ENCODE peak calls at places on chromosomes 7 and 10, in five cellular contexts. One of them, this sample, is unnamed.

GRCh38 chr10:129035052-129035805 is 431.8 kb upstream of the MGMT start:
- DNase-seq in H1: no peak
- DNase-seq in mesenchymal stem cell: no peak
- DNase-seq in H9: no peak
- DNase-seq in trophoblast cell: no peak
- DNase-seq in this sample: no peak

GRCh38 chr7:27611043-27611442 is 51.6 kb downstream of the HIBADH start:
- DNase-seq in H1: no peak
- DNase-seq in mesenchymal stem cell: no peak
- DNase-seq in H9: no peak
- DNase-seq in trophoblast cell: no peak
- DNase-seq in this sample: no peak

GRCh38 chr7:100547872-100548271 is 8.9 kb downstream of the AGFG2 start:
- DNase-seq in H1: no peak
- DNase-seq in mesenchymal stem cell: no peak
- DNase-seq in H9: no peak
- DNase-seq in trophoblast cell: no peak
- DNase-seq in this sample: no peak

GRCh38 chr7:44906980-44907379 is 21.6 kb upstream of the PURB start:
- DNase-seq in H1: no peak
- DNase-seq in mesenchymal stem cell: no peak
- DNase-seq in H9: no peak
- DNase-seq in trophoblast cell: no peak
- DNase-seq in this sample: no peak

GRCh38 chr10:93742633-93743349 is 14.9 kb upstream of the LGI1 start:
- DNase-seq in H1: no peak
- DNase-seq in mesenchymal stem cell: no peak
- DNase-seq in H9: no peak
- DNase-seq in trophoblast cell: peak
- DNase-seq in this sample: no peak

GRCh38 chr10:70162157-70162891 is 8.0 kb downstream of the SAR1A start:
- DNase-seq in H1: no peak
- DNase-seq in mesenchymal stem cell: peak
- DNase-seq in H9: no peak
- DNase-seq in trophoblast cell: no peak
- DNase-seq in this sample: no peak

GRCh38 chr7:35670856-35671569 is 23.9 kb downstream of the HERPUD2 start:
- DNase-seq in H1: no peak
- DNase-seq in mesenchymal stem cell: no peak
- DNase-seq in H9: no peak
- DNase-seq in trophoblast cell: no peak
- DNase-seq in this sample: no peak

GRCh38 chr10:133441780-133442179 is 12.0 kb upstream of the SCART1 start:
- DNase-seq in H1: no peak
- DNase-seq in mesenchymal stem cell: no peak
- DNase-seq in H9: no peak
- DNase-seq in trophoblast cell: no peak
- DNase-seq in this sample: no peak

GRCh38 chr7:151110941-151111645 is 24.8 kb downstream of the AGAP3 start:
- DNase-seq in H1: peak
- DNase-seq in mesenchymal stem cell: peak
- DNase-seq in H9: peak
- DNase-seq in trophoblast cell: peak
- DNase-seq in this sample: peak

GRCh38 chr7:129150199-129150996 is 5.9 kb downstream of the TSPAN33 start:
- DNase-seq in H1: no peak
- DNase-seq in mesenchymal stem cell: no peak
- DNase-seq in H9: peak
- DNase-seq in trophoblast cell: no peak
- DNase-seq in this sample: no peak

GRCh38 chr7:98991141-98991540 is 112.8 kb downstream of the TRRAP start:
- DNase-seq in H1: no peak
- DNase-seq in mesenchymal stem cell: no peak
- DNase-seq in H9: no peak
- DNase-seq in trophoblast cell: no peak
- DNase-seq in this sample: no peak

GRCh38 chr7:124030964-124031363 is 1.9 kb downstream of the TMEM229A start:
- DNase-seq in H1: no peak
- DNase-seq in mesenchymal stem cell: no peak
- DNase-seq in H9: no peak
- DNase-seq in trophoblast cell: peak
- DNase-seq in this sample: no peak

GRCh38 chr10:69467928-69468770 is 16.9 kb downstream of the TSPAN15 start:
- DNase-seq in H1: no peak
- DNase-seq in mesenchymal stem cell: no peak
- DNase-seq in H9: no peak
- DNase-seq in trophoblast cell: no peak
- DNase-seq in this sample: no peak

GRCh38 chr10:97291357-97292096 is 910 bp downstream of the ARHGAP19 start:
- DNase-seq in H1: no peak
- DNase-seq in mesenchymal stem cell: no peak
- DNase-seq in H9: no peak
- DNase-seq in trophoblast cell: peak
- DNase-seq in this sample: no peak

GRCh38 chr10:15265558-15265957 is 97.1 kb upstream of the NMT2 start:
- DNase-seq in H1: no peak
- DNase-seq in mesenchymal stem cell: no peak
- DNase-seq in H9: no peak
- DNase-seq in trophoblast cell: no peak
- DNase-seq in this sample: no peak

GRCh38 chr10:27618906-27619305 is 114.8 kb downstream of the RAB18 start:
- DNase-seq in H1: no peak
- DNase-seq in mesenchymal stem cell: no peak
- DNase-seq in H9: no peak
- DNase-seq in trophoblast cell: no peak
- DNase-seq in this sample: no peak

GRCh38 chr10:89022734-89023133 is 32.1 kb downstream of the FAS start:
- DNase-seq in H1: no peak
- DNase-seq in mesenchymal stem cell: no peak
- DNase-seq in H9: no peak
- DNase-seq in trophoblast cell: peak
- DNase-seq in this sample: no peak
- H2BK12ac ChIP-seq in H1: no peak
- H2BK12ac ChIP-seq in mesenchymal stem cell: no peak
- H2BK12ac ChIP-seq in H9: no peak
- H2BK12ac ChIP-seq in trophoblast cell: no peak
- H2BK12ac ChIP-seq in this sample: no peak

GRCh38 chr7:64892666-64893269 is 10.3 kb upstream of the ZNF273 start:
- DNase-seq in H1: no peak
- DNase-seq in mesenchymal stem cell: no peak
- DNase-seq in H9: no peak
- DNase-seq in trophoblast cell: no peak
- DNase-seq in this sample: no peak
- H2AFZ ChIP-seq in H1: no peak
- H2AFZ ChIP-seq in mesenchymal stem cell: no peak
- H2AFZ ChIP-seq in H9: no peak
- H2AFZ ChIP-seq in trophoblast cell: no peak
- H2AFZ ChIP-seq in this sample: no peak

GRCh38 chr10:118983263-118983662 is 46.3 kb upstream of the NANOS1 start:
- DNase-seq in H1: no peak
- DNase-seq in mesenchymal stem cell: no peak
- DNase-seq in H9: peak
- DNase-seq in trophoblast cell: no peak
- DNase-seq in this sample: no peak

GRCh38 chr10:118985576-118985975 is 43.9 kb upstream of the NANOS1 start:
- DNase-seq in H1: no peak
- DNase-seq in mesenchymal stem cell: no peak
- DNase-seq in H9: no peak
- DNase-seq in trophoblast cell: no peak
- DNase-seq in this sample: no peak

GRCh38 chr10:118991326-118991725 is 38.2 kb upstream of the NANOS1 start:
- DNase-seq in H1: no peak
- DNase-seq in mesenchymal stem cell: no peak
- DNase-seq in H9: no peak
- DNase-seq in trophoblast cell: no peak
- DNase-seq in this sample: no peak

GRCh38 chr10:118990326-118990725 is 39.2 kb upstream of the NANOS1 start:
- DNase-seq in H1: no peak
- DNase-seq in mesenchymal stem cell: no peak
- DNase-seq in H9: no peak
- DNase-seq in trophoblast cell: no peak
- DNase-seq in this sample: no peak

GRCh38 chr10:118986815-118987790 is 42.4 kb upstream of the NANOS1 start:
- DNase-seq in H1: no peak
- DNase-seq in mesenchymal stem cell: no peak
- DNase-seq in H9: peak
- DNase-seq in trophoblast cell: no peak
- DNase-seq in this sample: no peak
- H3K4me2 ChIP-seq in H1: no peak
- H3K4me2 ChIP-seq in mesenchymal stem cell: no peak
- H3K4me2 ChIP-seq in H9: no peak
- H3K4me2 ChIP-seq in trophoblast cell: no peak
- H3K4me2 ChIP-seq in this sample: no peak

GRCh38 chr10:23695825-23696420 is 257.0 kb downstream of the OTUD1 start:
- DNase-seq in H1: peak
- DNase-seq in mesenchymal stem cell: no peak
- DNase-seq in H9: peak
- DNase-seq in trophoblast cell: no peak
- DNase-seq in this sample: no peak
- H2BK12ac ChIP-seq in H1: no peak
- H2BK12ac ChIP-seq in mesenchymal stem cell: no peak
- H2BK12ac ChIP-seq in H9: no peak
- H2BK12ac ChIP-seq in trophoblast cell: no peak
- H2BK12ac ChIP-seq in this sample: no peak

DNA sequence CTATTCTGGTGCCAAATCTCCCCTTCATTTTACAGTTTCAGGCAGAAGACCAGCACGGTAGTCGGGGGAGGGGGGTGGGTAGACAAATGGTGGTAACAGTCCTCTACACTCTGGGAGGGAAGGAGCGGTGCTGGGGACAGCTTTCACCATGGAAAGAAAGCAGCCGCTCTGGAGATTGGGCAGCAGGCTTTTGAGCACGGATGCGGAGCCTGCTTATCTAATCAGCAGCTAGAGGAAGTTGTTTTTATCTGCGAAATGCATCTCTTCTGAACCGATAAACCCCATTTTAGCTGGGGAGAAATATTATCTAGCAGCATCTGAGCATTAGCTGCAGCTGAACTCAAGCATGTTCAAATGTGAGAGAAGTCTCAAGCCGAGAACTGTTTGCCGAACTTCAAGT is 28.8 kb downstream of the IKZF1 start:
- DNase-seq in H1: no peak
- DNase-seq in mesenchymal stem cell: peak
- DNase-seq in H9: no peak
- DNase-seq in trophoblast cell: no peak
- DNase-seq in this sample: no peak
- H2AFZ ChIP-seq in H1: peak
- H2AFZ ChIP-seq in mesenchymal stem cell: no peak
- H2AFZ ChIP-seq in H9: peak
- H2AFZ ChIP-seq in trophoblast cell: no peak
- H2AFZ ChIP-seq in this sample: no peak

DNA sequence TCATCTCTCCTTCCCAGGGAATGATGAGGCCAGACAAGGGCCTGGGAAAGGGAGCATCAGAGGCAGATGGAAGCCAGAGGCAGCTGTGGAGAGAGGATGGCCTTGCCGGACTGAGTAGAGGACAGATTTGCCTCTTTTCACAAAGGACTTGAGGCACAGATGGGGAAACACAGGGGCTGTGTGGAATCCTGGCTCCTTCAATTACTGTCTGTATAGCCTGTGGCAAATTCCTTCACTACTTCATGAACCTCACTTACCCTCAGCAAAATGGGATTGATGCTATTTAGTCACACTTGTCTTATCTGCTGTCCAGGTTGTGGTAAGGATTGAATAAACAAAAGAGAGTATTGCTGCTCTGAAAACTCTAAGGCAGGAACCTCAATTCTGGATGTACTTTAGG is 40.3 kb downstream of the SLC25A28 start:
- DNase-seq in H1: no peak
- DNase-seq in mesenchymal stem cell: peak
- DNase-seq in H9: no peak
- DNase-seq in trophoblast cell: peak
- DNase-seq in this sample: no peak
- H3K4me2 ChIP-seq in H1: no peak
- H3K4me2 ChIP-seq in mesenchymal stem cell: no peak
- H3K4me2 ChIP-seq in H9: no peak
- H3K4me2 ChIP-seq in trophoblast cell: no peak
- H3K4me2 ChIP-seq in this sample: no peak

DNA sequence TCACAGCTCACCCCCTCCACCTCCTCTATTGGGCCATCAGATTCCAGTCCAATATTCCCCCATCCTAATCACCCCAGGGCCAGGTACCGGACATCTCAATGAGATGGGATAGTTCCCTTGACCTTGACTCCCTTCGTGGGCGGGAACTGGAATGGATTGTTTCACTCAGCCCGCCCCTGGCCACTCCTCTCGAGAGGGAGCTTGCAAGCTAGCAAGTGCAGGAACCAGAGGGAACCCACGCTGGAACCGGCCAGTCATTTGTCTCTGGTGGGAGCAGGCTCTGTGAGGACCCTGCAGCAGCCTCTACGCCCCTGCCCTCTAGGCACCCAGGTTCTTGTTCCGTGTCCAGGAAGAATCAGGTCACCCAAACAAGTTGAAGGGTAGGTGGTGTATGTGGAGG is 11.0 kb upstream of the RADIL start:
- DNase-seq in H1: no peak
- DNase-seq in mesenchymal stem cell: no peak
- DNase-seq in H9: no peak
- DNase-seq in trophoblast cell: no peak
- DNase-seq in this sample: no peak
- H2BK12ac ChIP-seq in H1: peak
- H2BK12ac ChIP-seq in mesenchymal stem cell: no peak
- H2BK12ac ChIP-seq in H9: no peak
- H2BK12ac ChIP-seq in trophoblast cell: no peak
- H2BK12ac ChIP-seq in this sample: no peak

GRCh38 chr7:155531686-155532085 is 14.7 kb downstream of the CNPY1 start:
- DNase-seq in H1: no peak
- DNase-seq in mesenchymal stem cell: no peak
- DNase-seq in H9: no peak
- DNase-seq in trophoblast cell: no peak
- DNase-seq in this sample: no peak
- H2AFZ ChIP-seq in H1: no peak
- H2AFZ ChIP-seq in mesenchymal stem cell: no peak
- H2AFZ ChIP-seq in H9: no peak
- H2AFZ ChIP-seq in trophoblast cell: no peak
- H2AFZ ChIP-seq in this sample: peak

GRCh38 chr10:110646417-110647135 is 2.4 kb downstream of the RBM20 start:
- DNase-seq in H1: no peak
- DNase-seq in mesenchymal stem cell: no peak
- DNase-seq in H9: no peak
- DNase-seq in trophoblast cell: no peak
- DNase-seq in this sample: no peak

GRCh38 chr10:110647136-110647430 is 2.9 kb downstream of the RBM20 start:
- DNase-seq in H1: no peak
- DNase-seq in mesenchymal stem cell: peak
- DNase-seq in H9: no peak
- DNase-seq in trophoblast cell: no peak
- DNase-seq in this sample: no peak

GRCh38 chr10:110642980-110643655 is 1.0 kb upstream of the RBM20 start:
- DNase-seq in H1: peak
- DNase-seq in mesenchymal stem cell: peak
- DNase-seq in H9: peak
- DNase-seq in trophoblast cell: peak
- DNase-seq in this sample: peak

GRCh38 chr10:110643670-110644597 is at the start of gene RBM20:
- DNase-seq in H1: peak
- DNase-seq in mesenchymal stem cell: peak
- DNase-seq in H9: peak
- DNase-seq in trophoblast cell: peak
- DNase-seq in this sample: peak

GRCh38 chr10:110644598-110645462 is 694 bp downstream of the RBM20 start:
- DNase-seq in H1: no peak
- DNase-seq in mesenchymal stem cell: no peak
- DNase-seq in H9: no peak
- DNase-seq in trophoblast cell: no peak
- DNase-seq in this sample: no peak
- H3K4me2 ChIP-seq in H1: peak
- H3K4me2 ChIP-seq in mesenchymal stem cell: peak
- H3K4me2 ChIP-seq in H9: peak
- H3K4me2 ChIP-seq in trophoblast cell: peak
- H3K4me2 ChIP-seq in this sample: peak